ENCODE peak calls at places on chromosomes 2 and 18, in ten cellular contexts. X is NCI-H1092 treated with DMSO at 0.1 percent for 48 hours; W is Karpas-422; R is activated CD8-positive, alpha-beta memory T cell treated with anti-CD3 and anti-CD28 coated beads for 24 hours; O is MCF 10A; N is ELF-1; U is CD8-positive, alpha-beta T cell; J is mesothelial cell of epicardium; A is NT2/D1; F is AG04450. E is an unnamed sample.

GRCh38 chr2:128722469-128722868 is 403.8 kb upstream of the HS6ST1 start:
- DNase-seq in X (no peak), W (no peak), R (no peak), O (no peak), N (peak; percentile 44), U (no peak), J (no peak), A (no peak), F (no peak), E (no peak)

GRCh38 chr2:40439473-40439872 is 12.4 kb downstream of the SLC8A1 start:
- DNase-seq in X (no peak), W (no peak), R (no peak), O (no peak), N (no peak), U (no peak), J (no peak), A (no peak), F (no peak), E (no peak)

GRCh38 chr2:84782717-84783442 is 98.0 kb downstream of the TRABD2A start:
- DNase-seq in X (no peak), W (peak; percentile 50), R (no peak), O (no peak), N (no peak), U (no peak), J (no peak), A (no peak), F (no peak), E (no peak)

GRCh38 chr2:31442376-31442775 is 27.8 kb upstream of the XDH start:
- DNase-seq in X (no peak), W (no peak), R (no peak), O (no peak), N (no peak), U (no peak), J (no peak), A (no peak), F (no peak), E (no peak)

GRCh38 chr2:12720181-12720580 is 3.4 kb downstream of the TRIB2 start:
- DNase-seq in X (no peak), W (peak; percentile 64), R (no peak), O (no peak), N (no peak), U (no peak), J (no peak), A (no peak), F (no peak), E (no peak)

GRCh38 chr2:126882736-126883660 is 15.7 kb upstream of the TEX51 start:
- DNase-seq in X (no peak), W (no peak), R (peak; percentile 42), O (no peak), N (no peak), U (no peak), J (no peak), A (no peak), F (no peak), E (no peak)

GRCh38 chr2:239141021-239141760 is 259.6 kb downstream of the HDAC4 start:
- DNase-seq in X (no peak), W (no peak), R (no peak), O (no peak), N (no peak), U (no peak), J (no peak), A (no peak), F (no peak), E (no peak)

GRCh38 chr2:20443276-20443920 is 3.5 kb upstream of the RHOB start:
- DNase-seq in X (peak; percentile 43), W (peak; percentile 81), R (no peak), O (peak; percentile 66), N (peak; percentile 65), U (no peak), J (no peak), A (no peak), F (no peak), E (peak; percentile 32)

GRCh38 chr2:170170281-170171035 is 7.5 kb upstream of the MYO3B start:
- DNase-seq in X (no peak), W (no peak), R (no peak), O (no peak), N (peak; percentile 60), U (no peak), J (no peak), A (no peak), F (no peak), E (no peak)

GRCh38 chr2:70125498-70125898 is 38.2 kb downstream of the PCBP1 start:
- DNase-seq in X (no peak), W (no peak), R (no peak), O (no peak), N (no peak), U (no peak), J (no peak), A (no peak), F (no peak), E (no peak)

GRCh38 chr2:102520009-102520408 is 47.0 kb downstream of the SLC9A4 start:
- DNase-seq in X (peak; percentile 3), W (peak; percentile 77), R (no peak), O (peak; percentile 54), N (peak; percentile 21), U (no peak), J (no peak), A (peak; percentile 18), F (no peak), E (peak; percentile 23)

GRCh38 chr18:65750421-65751144 is at the start of gene CDH7:
- DNase-seq in X (peak; percentile 78), W (no peak), R (no peak), O (no peak), N (peak; percentile 82), U (no peak), J (peak; percentile 77), A (no peak), F (no peak), E (no peak)

GRCh38 chr2:147716906-147717305 is 127.9 kb upstream of the ACVR2A start:
- DNase-seq in X (no peak), W (no peak), R (no peak), O (no peak), N (no peak), U (no peak), J (no peak), A (no peak), F (no peak), E (no peak)

GRCh38 chr2:60608679-60609078 is 55.2 kb upstream of the BCL11A start:
- DNase-seq in X (no peak), W (no peak), R (no peak), O (no peak), N (no peak), U (no peak), J (no peak), A (no peak), F (no peak), E (no peak)

GRCh38 chr2:69298261-69298660 is 88.8 kb downstream of the GFPT1 start:
- DNase-seq in X (no peak), W (no peak), R (no peak), O (peak; percentile 89), N (no peak), U (no peak), J (no peak), A (no peak), F (peak; percentile 80), E (no peak)

GRCh38 chr2:44793322-44793870 is 148.1 kb upstream of the SIX3 start:
- DNase-seq in X (no peak), W (peak; percentile 53), R (no peak), O (peak; percentile 46), N (no peak), U (no peak), J (peak; percentile 71), A (no peak), F (no peak), E (no peak)

GRCh38 chr2:61426267-61426897 is 44.5 kb downstream of the USP34 start:
- DNase-seq in X (no peak), W (peak; percentile 95), R (peak; percentile 83), O (peak; percentile 69), N (peak; percentile 85), U (peak; percentile 51), J (no peak), A (peak; percentile 51), F (no peak), E (peak; percentile 80)

GRCh38 chr2:103435010-103435409 is 673.2 kb downstream of the TMEM182 start:
- DNase-seq in X (no peak), W (no peak), R (no peak), O (peak; percentile 53), N (no peak), U (no peak), J (no peak), A (no peak), F (no peak), E (no peak)